ENCODE peak calls at places on chromosomes 1 and 21, in five cellular contexts. One of them, this sample, is unnamed.
A peak's percentile ranks its signal among the peaks of the same experiment; 100 is the strongest.

GRCh38 chr21:36135391-36136094 is 664 bp downstream of the CBR3 start:
- DNase-seq in fibroblast of lung: peak; percentile 78
- DNase-seq in OCI-LY7: peak; percentile 22
- DNase-seq in neural progenitor cell: peak; percentile 66
- DNase-seq in HCT116: no peak
- DNase-seq in this sample: peak; percentile 64

GRCh38 chr1:185996211-185996610 is 262.0 kb downstream of the HMCN1 start:
- DNase-seq in fibroblast of lung: peak; percentile 83
- DNase-seq in OCI-LY7: no peak
- DNase-seq in neural progenitor cell: no peak
- DNase-seq in HCT116: no peak
- DNase-seq in this sample: peak; percentile 34

GRCh38 chr1:186775031-186775430 is 53.7 kb upstream of the PLA2G4A start:
- DNase-seq in fibroblast of lung: no peak
- DNase-seq in OCI-LY7: no peak
- DNase-seq in neural progenitor cell: no peak
- DNase-seq in HCT116: no peak
- DNase-seq in this sample: no peak

GRCh38 chr1:29282924-29283803 is 46.8 kb downstream of the PTPRU start:
- DNase-seq in fibroblast of lung: peak; percentile 25
- DNase-seq in OCI-LY7: peak; percentile 79
- DNase-seq in neural progenitor cell: peak; percentile 96
- DNase-seq in HCT116: peak; percentile 74
- DNase-seq in this sample: peak; percentile 50

GRCh38 chr1:15508700-15509487 is 15.1 kb downstream of the CASP9 start:
- DNase-seq in fibroblast of lung: no peak
- DNase-seq in OCI-LY7: peak; percentile 28
- DNase-seq in neural progenitor cell: no peak
- DNase-seq in HCT116: no peak
- DNase-seq in this sample: no peak

GRCh38 chr1:213568929-213569815 is 418.6 kb upstream of the PROX1 start:
- DNase-seq in fibroblast of lung: no peak
- DNase-seq in OCI-LY7: no peak
- DNase-seq in neural progenitor cell: no peak
- DNase-seq in HCT116: no peak
- DNase-seq in this sample: peak; percentile 98

GRCh38 chr1:93848352-93848883 is 30.6 kb downstream of the DNTTIP2 start:
- DNase-seq in fibroblast of lung: no peak
- DNase-seq in OCI-LY7: no peak
- DNase-seq in neural progenitor cell: no peak
- DNase-seq in HCT116: no peak
- DNase-seq in this sample: no peak

GRCh38 chr1:231590453-231591198 is 36.0 kb upstream of the DISC1 start:
- DNase-seq in fibroblast of lung: peak; percentile 65
- DNase-seq in OCI-LY7: peak; percentile 68
- DNase-seq in neural progenitor cell: peak; percentile 67
- DNase-seq in HCT116: peak; percentile 47
- DNase-seq in this sample: peak; percentile 56

GRCh38 chr1:147225193-147225730 is at the start of gene FMO5:
- DNase-seq in fibroblast of lung: peak; percentile 62
- DNase-seq in OCI-LY7: peak; percentile 66
- DNase-seq in neural progenitor cell: peak; percentile 76
- DNase-seq in HCT116: no peak
- DNase-seq in this sample: peak; percentile 65

GRCh38 chr1:156480411-156481192 is 20.0 kb downstream of the MEF2D start:
- DNase-seq in fibroblast of lung: no peak
- DNase-seq in OCI-LY7: peak; percentile 90
- DNase-seq in neural progenitor cell: peak; percentile 84
- DNase-seq in HCT116: no peak
- DNase-seq in this sample: peak; percentile 21

GRCh38 chr1:154386643-154387352 is 18.3 kb upstream of the IL6R start:
- DNase-seq in fibroblast of lung: no peak
- DNase-seq in OCI-LY7: peak; percentile 11
- DNase-seq in neural progenitor cell: no peak
- DNase-seq in HCT116: no peak
- DNase-seq in this sample: no peak

GRCh38 chr1:181255270-181255929 is 166.9 kb downstream of the IER5 start:
- DNase-seq in fibroblast of lung: peak; percentile 99
- DNase-seq in OCI-LY7: no peak
- DNase-seq in neural progenitor cell: no peak
- DNase-seq in HCT116: no peak
- DNase-seq in this sample: no peak

GRCh38 chr1:33347650-33347992 is 26.7 kb upstream of the A3GALT2 start:
- DNase-seq in fibroblast of lung: peak; percentile 43
- DNase-seq in OCI-LY7: no peak
- DNase-seq in neural progenitor cell: no peak
- DNase-seq in HCT116: no peak
- DNase-seq in this sample: no peak

GRCh38 chr1:159646687-159647086 is 59.1 kb downstream of the APCS start:
- DNase-seq in fibroblast of lung: no peak
- DNase-seq in OCI-LY7: no peak
- DNase-seq in neural progenitor cell: no peak
- DNase-seq in HCT116: no peak
- DNase-seq in this sample: no peak

GRCh38 chr1:53127546-53127945 is 14.9 kb downstream of the SLC1A7 start:
- DNase-seq in fibroblast of lung: no peak
- DNase-seq in OCI-LY7: no peak
- DNase-seq in neural progenitor cell: no peak
- DNase-seq in HCT116: no peak
- DNase-seq in this sample: no peak

GRCh38 chr1:52551476-52552235 is 1.2 kb downstream of the TUT4 start:
- DNase-seq in fibroblast of lung: peak; percentile 62
- DNase-seq in OCI-LY7: peak; percentile 43
- DNase-seq in neural progenitor cell: peak; percentile 48
- DNase-seq in HCT116: no peak
- DNase-seq in this sample: no peak

GRCh38 chr1:15453773-15454172 is 2.8 kb upstream of the CELA2A start:
- DNase-seq in fibroblast of lung: peak; percentile 28
- DNase-seq in OCI-LY7: no peak
- DNase-seq in neural progenitor cell: no peak
- DNase-seq in HCT116: no peak
- DNase-seq in this sample: no peak

GRCh38 chr1:222023025-222023424 is 281.1 kb upstream of the DUSP10 start:
- DNase-seq in fibroblast of lung: no peak
- DNase-seq in OCI-LY7: no peak
- DNase-seq in neural progenitor cell: no peak
- DNase-seq in HCT116: no peak
- DNase-seq in this sample: no peak

GRCh38 chr1:158901623-158902022 is 29.7 kb upstream of the PYHIN1 start:
- DNase-seq in fibroblast of lung: no peak
- DNase-seq in OCI-LY7: no peak
- DNase-seq in neural progenitor cell: no peak
- DNase-seq in HCT116: no peak
- DNase-seq in this sample: no peak

GRCh38 chr21:20443558-20444155 is 554.6 kb upstream of the NCAM2 start:
- DNase-seq in fibroblast of lung: no peak
- DNase-seq in OCI-LY7: peak; percentile 20
- DNase-seq in neural progenitor cell: peak; percentile 56
- DNase-seq in HCT116: no peak
- DNase-seq in this sample: no peak

GRCh38 chr1:111937147-111937725 is 52.2 kb downstream of the KCND3 start:
- DNase-seq in fibroblast of lung: no peak
- DNase-seq in OCI-LY7: no peak
- DNase-seq in neural progenitor cell: no peak
- DNase-seq in HCT116: no peak
- DNase-seq in this sample: no peak

GRCh38 chr1:61133048-61134019 is 51.0 kb downstream of the NFIA start:
- DNase-seq in fibroblast of lung: no peak
- DNase-seq in OCI-LY7: no peak
- DNase-seq in neural progenitor cell: no peak
- DNase-seq in HCT116: no peak
- DNase-seq in this sample: no peak

GRCh38 chr1:200787896-200788387 is 49.2 kb downstream of the CAMSAP2 start:
- DNase-seq in fibroblast of lung: no peak
- DNase-seq in OCI-LY7: no peak
- DNase-seq in neural progenitor cell: no peak
- DNase-seq in HCT116: no peak
- DNase-seq in this sample: no peak

GRCh38 chr1:200795151-200795550 is 56.5 kb downstream of the CAMSAP2 start:
- DNase-seq in fibroblast of lung: peak; percentile 46
- DNase-seq in OCI-LY7: no peak
- DNase-seq in neural progenitor cell: no peak
- DNase-seq in HCT116: no peak
- DNase-seq in this sample: no peak

GRCh38 chr1:200794506-200795065 is 55.9 kb downstream of the CAMSAP2 start:
- DNase-seq in fibroblast of lung: no peak
- DNase-seq in OCI-LY7: no peak
- DNase-seq in neural progenitor cell: no peak
- DNase-seq in HCT116: no peak
- DNase-seq in this sample: no peak

GRCh38 chr1:200793677-200794076 is 55.0 kb downstream of the CAMSAP2 start:
- DNase-seq in fibroblast of lung: no peak
- DNase-seq in OCI-LY7: no peak
- DNase-seq in neural progenitor cell: no peak
- DNase-seq in HCT116: no peak
- DNase-seq in this sample: no peak
- H3K79me2 ChIP-seq in fibroblast of lung: peaks cover 34% of the 10 kb centered on the region
- H3K79me2 ChIP-seq in OCI-LY7: no peaks in the 10 kb centered on the region
- H3K79me2 ChIP-seq in neural progenitor cell: peaks cover 62% of the 10 kb centered on the region
- H3K79me2 ChIP-seq in HCT116: peaks cover 72% of the 10 kb centered on the region
- H3K79me2 ChIP-seq in this sample: peaks cover 32% of the 10 kb centered on the region

GRCh38 chr1:160646192-160646591 is 652 bp downstream of the SLAMF1 start:
- DNase-seq in fibroblast of lung: no peak
- DNase-seq in OCI-LY7: no peak
- DNase-seq in neural progenitor cell: no peak
- DNase-seq in HCT116: no peak
- DNase-seq in this sample: no peak

GRCh38 chr1:160647329-160647720 is 481 bp upstream of the SLAMF1 start:
- DNase-seq in fibroblast of lung: no peak
- DNase-seq in OCI-LY7: no peak
- DNase-seq in neural progenitor cell: no peak
- DNase-seq in HCT116: no peak
- DNase-seq in this sample: no peak

GRCh38 chr1:160645386-160646063 is 1.3 kb downstream of the SLAMF1 start:
- DNase-seq in fibroblast of lung: no peak
- DNase-seq in OCI-LY7: no peak
- DNase-seq in neural progenitor cell: no peak
- DNase-seq in HCT116: no peak
- DNase-seq in this sample: no peak

GRCh38 chr1:160644399-160644798 is 2.4 kb downstream of the SLAMF1 start:
- DNase-seq in fibroblast of lung: no peak
- DNase-seq in OCI-LY7: no peak
- DNase-seq in neural progenitor cell: no peak
- DNase-seq in HCT116: no peak
- DNase-seq in this sample: no peak

DNA sequence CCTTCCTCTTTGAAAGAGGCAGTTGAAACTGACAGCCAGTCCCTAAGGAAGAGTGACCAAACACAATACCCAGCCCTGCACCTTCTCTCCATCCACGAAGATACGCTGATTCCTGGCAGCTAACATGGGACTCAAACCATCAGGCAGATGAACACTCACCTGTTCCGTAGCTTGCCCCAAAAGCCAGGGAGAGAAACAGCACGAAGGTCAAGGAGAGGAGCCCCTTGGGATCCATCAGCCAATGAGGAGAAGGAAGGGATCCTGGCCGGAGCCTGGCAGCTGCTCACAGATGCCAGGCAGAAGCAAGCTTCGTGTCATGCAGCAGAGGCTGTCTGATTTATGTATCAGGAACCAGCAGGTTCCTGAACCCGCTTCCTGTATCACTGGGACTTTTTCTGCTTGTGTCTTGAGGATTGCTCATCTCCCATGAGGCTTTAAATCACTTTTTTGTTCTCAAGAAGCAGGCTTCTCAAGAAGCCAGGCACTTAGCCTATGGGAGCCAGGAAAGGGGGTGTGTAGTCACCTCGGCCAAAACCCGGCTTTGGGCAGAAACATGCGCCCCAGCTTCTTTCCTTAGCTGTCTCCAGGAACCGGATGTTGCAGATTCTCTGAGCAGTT is at the start of gene SLAMF1:
- DNase-seq in fibroblast of lung: no peak
- DNase-seq in OCI-LY7: peak; percentile 39
- DNase-seq in neural progenitor cell: no peak
- DNase-seq in HCT116: no peak
- DNase-seq in this sample: no peak
- H3K4me3 ChIP-seq in fibroblast of lung: no peak within 1 kb of the TSS
- H3K4me3 ChIP-seq in OCI-LY7: peak within 1 kb of the TSS; percentile 1
- H3K4me3 ChIP-seq in neural progenitor cell: no peak within 1 kb of the TSS
- H3K4me3 ChIP-seq in HCT116: no peak within 1 kb of the TSS
- H3K4me3 ChIP-seq in this sample: no peak within 1 kb of the TSS

DNA sequence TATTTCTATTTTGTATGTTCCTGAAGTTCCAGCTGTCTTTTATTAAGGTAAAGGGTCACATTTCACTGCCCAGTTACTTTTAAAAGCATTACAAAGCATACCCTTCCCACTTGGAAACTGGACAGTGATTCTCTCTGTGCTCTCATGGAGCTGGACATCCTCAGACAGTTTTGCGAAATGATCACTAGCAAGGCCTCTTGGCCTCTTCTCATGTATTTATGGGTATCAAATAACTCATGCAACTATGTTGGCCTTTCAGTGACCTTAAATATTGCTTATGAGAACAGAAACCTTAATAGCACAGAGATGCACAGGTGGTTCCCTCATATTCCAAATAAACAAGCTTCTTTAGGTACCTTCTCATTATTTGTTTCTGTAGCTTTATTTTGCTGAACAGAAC is 7.9 kb upstream of the AMPD1 start:
- DNase-seq in fibroblast of lung: no peak
- DNase-seq in OCI-LY7: no peak
- DNase-seq in neural progenitor cell: no peak
- DNase-seq in HCT116: no peak
- DNase-seq in this sample: no peak
- H3K79me2 ChIP-seq in fibroblast of lung: no peaks in the 10 kb centered on the region
- H3K79me2 ChIP-seq in OCI-LY7: no peaks in the 10 kb centered on the region
- H3K79me2 ChIP-seq in neural progenitor cell: no peaks in the 10 kb centered on the region
- H3K79me2 ChIP-seq in HCT116: no peaks in the 10 kb centered on the region
- H3K79me2 ChIP-seq in this sample: no peaks in the 10 kb centered on the region

GRCh38 chr1:54337928-54338327 is 68.3 kb downstream of the SSBP3 start:
- DNase-seq in fibroblast of lung: no peak
- DNase-seq in OCI-LY7: peak; percentile 67
- DNase-seq in neural progenitor cell: no peak
- DNase-seq in HCT116: no peak
- DNase-seq in this sample: no peak

GRCh38 chr1:54335396-54336056 is 70.7 kb downstream of the SSBP3 start:
- DNase-seq in fibroblast of lung: peak; percentile 94
- DNase-seq in OCI-LY7: no peak
- DNase-seq in neural progenitor cell: no peak
- DNase-seq in HCT116: no peak
- DNase-seq in this sample: no peak

GRCh38 chr1:54334996-54335395 is 71.2 kb downstream of the SSBP3 start:
- DNase-seq in fibroblast of lung: peak; percentile 51
- DNase-seq in OCI-LY7: no peak
- DNase-seq in neural progenitor cell: no peak
- DNase-seq in HCT116: no peak
- DNase-seq in this sample: no peak

GRCh38 chr1:54337034-54337433 is 69.2 kb downstream of the SSBP3 start:
- DNase-seq in fibroblast of lung: no peak
- DNase-seq in OCI-LY7: no peak
- DNase-seq in neural progenitor cell: no peak
- DNase-seq in HCT116: no peak
- DNase-seq in this sample: no peak

DNA sequence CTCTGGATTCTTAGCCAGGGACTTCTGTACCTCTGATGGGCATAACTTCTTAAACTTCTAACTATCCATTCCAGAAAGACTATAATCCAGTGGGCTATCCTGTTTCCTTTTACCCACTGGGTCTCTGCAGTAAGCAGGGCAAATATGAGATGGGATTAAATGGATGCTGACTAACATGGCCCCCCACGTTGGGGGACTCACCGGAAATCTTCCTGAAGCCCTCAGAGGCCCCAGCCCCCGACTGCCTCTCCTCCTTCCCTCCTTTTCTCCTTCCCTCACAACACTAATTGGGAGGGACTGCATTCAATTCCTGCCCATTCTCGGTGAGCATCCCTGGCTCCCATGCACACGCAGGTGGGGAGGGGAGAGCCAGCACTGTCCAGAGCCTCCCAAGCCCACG is 70.1 kb downstream of the SSBP3 start:
- DNase-seq in fibroblast of lung: no peak
- DNase-seq in OCI-LY7: no peak
- DNase-seq in neural progenitor cell: no peak
- DNase-seq in HCT116: no peak
- DNase-seq in this sample: no peak
- H3K4me3 ChIP-seq in fibroblast of lung: peak overlapping the region; percentile 56
- H3K4me3 ChIP-seq in OCI-LY7: no peak overlapping the region
- H3K4me3 ChIP-seq in neural progenitor cell: no peak overlapping the region
- H3K4me3 ChIP-seq in HCT116: no peak overlapping the region
- H3K4me3 ChIP-seq in this sample: no peak overlapping the region

This sample was measured in PC-9.